ENCODE peak calls at places on chromosomes 2 and 18, in four cellular contexts. P is PC-3, S is breast epithelium, O is lower lobe of right lung. T is an unnamed sample.

GRCh38 chr2:112765251-112765650 is 842 bp upstream of the CKAP2L start:
- DNase-seq in P (peak), S (no peak), O (no peak), T (no peak)

GRCh38 chr2:174914894-174915760 is 90.1 kb downstream of the CHN1 start:
- DNase-seq in P (no peak), S (no peak), O (no peak), T (no peak)

GRCh38 chr2:20157606-20157970 is 67.3 kb downstream of the SDC1 start:
- DNase-seq in P (no peak), S (no peak), O (no peak), T (no peak)

GRCh38 chr18:24914685-24915267 is 437.2 kb downstream of the ZNF521 start:
- DNase-seq in P (no peak), S (no peak), O (no peak), T (no peak)

GRCh38 chr2:25824216-25824615 is 54.1 kb downstream of the ASXL2 start:
- DNase-seq in P (no peak), S (no peak), O (no peak), T (no peak)

GRCh38 chr2:112588611-112589045 is 4.2 kb downstream of the CHCHD5 start:
- DNase-seq in P (no peak), S (peak), O (no peak), T (no peak)

GRCh38 chr18:68604256-68604655 is 110.7 kb downstream of the TMX3 start:
- DNase-seq in P (no peak), S (no peak), O (no peak), T (no peak)

GRCh38 chr2:127011136-127011740 is 95.7 kb downstream of the BIN1 start:
- DNase-seq in P (no peak), S (no peak), O (no peak), T (no peak)

GRCh38 chr2:232903989-232904388 is 33.9 kb downstream of the SNORC start:
- DNase-seq in P (no peak), S (no peak), O (no peak), T (no peak)

GRCh38 chr2:206276169-206276927 is 1.9 kb downstream of the ZDBF2 start:
- DNase-seq in P (no peak), S (no peak), O (no peak), T (no peak)

GRCh38 chr2:19835818-19836281 is 65.9 kb downstream of the TTC32 start:
- DNase-seq in P (no peak), S (peak), O (no peak), T (no peak)

GRCh38 chr18:54671291-54671881 is 80.3 kb downstream of the DYNAP start:
- DNase-seq in P (peak), S (no peak), O (no peak), T (peak)

GRCh38 chr2:121219866-121220265 is 65.1 kb downstream of the TFCP2L1 start:
- DNase-seq in P (no peak), S (no peak), O (no peak), T (no peak)

GRCh38 chr2:56248965-56249742 is 65.4 kb downstream of the CCDC85A start:
- DNase-seq in P (no peak), S (no peak), O (no peak), T (no peak)

GRCh38 chr2:20213651-20214565 is 11.0 kb downstream of the SDC1 start:
- DNase-seq in P (no peak), S (no peak), O (peak), T (no peak)

GRCh38 chr2:219245899-219246230 is 586 bp downstream of the STK16 start:
- DNase-seq in P (no peak), S (no peak), O (no peak), T (peak)

GRCh38 chr18:26468931-26469340 is 79.4 kb downstream of the KCTD1 start:
- DNase-seq in P (peak), S (no peak), O (no peak), T (no peak)

GRCh38 chr2:241836257-241836656 is 22.4 kb downstream of the PDCD1 start:
- DNase-seq in P (no peak), S (no peak), O (no peak), T (no peak)

GRCh38 chr2:137093116-137093515 is 327.8 kb downstream of the THSD7B start:
- DNase-seq in P (no peak), S (no peak), O (no peak), T (no peak)

GRCh38 chr2:137091704-137092103 is 326.4 kb downstream of the THSD7B start:
- DNase-seq in P (no peak), S (no peak), O (no peak), T (no peak)

GRCh38 chr2:137096187-137096586 is 330.8 kb downstream of the THSD7B start:
- DNase-seq in P (no peak), S (no peak), O (no peak), T (no peak)

DNA sequence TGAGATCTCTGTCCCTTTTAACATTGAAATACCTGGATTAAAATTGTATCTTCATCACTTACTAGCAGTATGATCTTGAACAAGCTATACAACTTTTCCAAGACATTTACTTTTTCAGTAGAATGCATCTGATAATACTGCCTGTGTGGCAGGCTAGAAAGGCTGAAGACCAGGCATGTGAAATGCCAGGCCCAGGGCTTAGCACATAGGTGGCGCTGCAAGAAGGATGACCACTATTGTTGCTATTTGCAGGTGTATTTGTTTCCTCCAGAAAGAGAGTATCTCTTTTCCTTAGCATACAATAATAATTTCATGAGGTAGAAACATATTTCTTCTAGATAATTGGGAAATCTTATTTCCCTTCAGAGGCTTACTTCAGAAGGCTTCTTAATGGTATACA is 331.3 kb downstream of the THSD7B start:
- DNase-seq in P (peak), S (no peak), O (no peak), T (no peak)
- TF ChIP-seq CTCF in P (peak), S (no peak), O (no peak), T (no peak)

DNA sequence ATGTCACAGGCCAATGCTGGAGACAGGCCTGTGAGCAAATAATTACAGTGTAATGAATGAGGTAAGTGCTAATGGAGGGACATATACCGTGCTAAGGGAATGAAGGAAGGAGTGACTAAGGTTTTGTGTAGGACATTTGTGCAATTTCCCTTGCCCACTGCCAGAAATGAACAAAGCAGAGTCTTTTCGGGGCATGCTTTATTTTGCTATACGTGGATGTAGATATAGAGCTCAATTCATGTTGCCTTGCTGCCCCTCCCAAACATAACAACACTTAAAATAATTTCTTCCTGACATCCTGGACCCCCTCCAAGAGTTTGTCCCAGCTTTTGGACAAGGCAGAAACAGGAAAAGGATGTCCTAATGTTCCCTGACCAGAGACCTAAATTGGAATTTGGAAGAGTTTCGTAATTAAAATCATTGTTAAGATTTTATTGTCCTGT is 23.7 kb upstream of the CD28 start:
- DNase-seq in P (no peak), S (no peak), O (no peak), T (peak)
- H3K27ac ChIP-seq in P (no peak), S (peak), O (peak), T (peak)

GRCh38 chr2:73939419-73939818 is 12.7 kb downstream of the DGUOK start:
- DNase-seq in P (peak), S (no peak), O (peak), T (peak)
- TF ChIP-seq CTCF in P (peak), S (no peak), O (peak), T (peak)

DNA sequence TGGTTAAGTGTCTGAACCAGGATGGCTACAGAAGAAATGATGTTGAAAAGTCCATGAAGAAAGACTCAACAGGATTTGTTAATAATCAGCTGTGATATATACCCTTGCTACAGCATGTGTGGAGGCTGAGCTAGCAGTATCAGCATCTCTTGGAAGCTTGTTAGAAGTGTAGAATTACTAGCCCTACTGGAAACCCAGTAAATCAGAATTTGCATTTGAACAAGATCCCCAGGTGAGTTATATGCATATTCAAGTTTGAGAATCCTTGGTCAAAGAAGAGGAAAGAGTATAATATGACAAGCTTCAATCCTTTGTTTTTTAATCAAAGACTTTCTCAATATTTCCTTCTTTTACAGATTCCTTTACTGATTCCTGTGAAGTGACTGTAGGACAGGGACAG is 109.0 kb upstream of the KCNJ3 start:
- DNase-seq in P (no peak), S (no peak), O (no peak), T (no peak)
- H3K27ac ChIP-seq in P (no peak), S (no peak), O (no peak), T (no peak)

GRCh38 chr2:28150994-28151393 is 241.7 kb upstream of the FOSL2 start:
- DNase-seq in P (no peak), S (no peak), O (no peak), T (no peak)

GRCh38 chr2:28155071-28155470 is 237.6 kb upstream of the FOSL2 start:
- DNase-seq in P (no peak), S (no peak), O (no peak), T (no peak)

GRCh38 chr2:28152585-28153284 is 239.9 kb upstream of the FOSL2 start:
- DNase-seq in P (no peak), S (no peak), O (no peak), T (no peak)

GRCh38 chr2:28153851-28154250 is 238.8 kb upstream of the FOSL2 start:
- DNase-seq in P (no peak), S (no peak), O (no peak), T (no peak)

GRCh38 chr2:28155627-28156026 is 237.0 kb upstream of the FOSL2 start:
- DNase-seq in P (peak), S (no peak), O (no peak), T (no peak)
- TF ChIP-seq CTCF in P (peak), S (peak), O (peak), T (peak)

DNA sequence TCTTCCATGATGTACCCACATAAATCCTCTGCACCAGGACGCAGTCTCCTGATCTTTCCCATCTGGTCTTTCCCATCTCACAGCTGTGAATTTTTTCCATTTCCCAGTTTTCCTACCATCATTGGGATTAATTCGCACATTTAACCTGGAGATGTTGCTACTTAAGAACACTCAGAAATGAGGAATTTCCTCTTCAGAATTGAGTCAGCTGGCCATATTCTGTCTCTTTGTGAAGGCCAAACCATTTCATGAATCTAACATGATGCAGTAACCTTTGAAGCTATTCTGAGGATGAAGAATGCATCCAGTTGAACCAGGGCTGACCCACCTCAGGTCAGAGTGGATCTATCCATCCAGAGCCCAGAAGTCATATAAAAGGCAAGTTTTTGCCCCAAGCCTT is 326.8 kb downstream of the SETBP1 start:
- DNase-seq in P (no peak), S (no peak), O (no peak), T (no peak)
- H3K27ac ChIP-seq in P (no peak), S (no peak), O (no peak), T (no peak)

DNA sequence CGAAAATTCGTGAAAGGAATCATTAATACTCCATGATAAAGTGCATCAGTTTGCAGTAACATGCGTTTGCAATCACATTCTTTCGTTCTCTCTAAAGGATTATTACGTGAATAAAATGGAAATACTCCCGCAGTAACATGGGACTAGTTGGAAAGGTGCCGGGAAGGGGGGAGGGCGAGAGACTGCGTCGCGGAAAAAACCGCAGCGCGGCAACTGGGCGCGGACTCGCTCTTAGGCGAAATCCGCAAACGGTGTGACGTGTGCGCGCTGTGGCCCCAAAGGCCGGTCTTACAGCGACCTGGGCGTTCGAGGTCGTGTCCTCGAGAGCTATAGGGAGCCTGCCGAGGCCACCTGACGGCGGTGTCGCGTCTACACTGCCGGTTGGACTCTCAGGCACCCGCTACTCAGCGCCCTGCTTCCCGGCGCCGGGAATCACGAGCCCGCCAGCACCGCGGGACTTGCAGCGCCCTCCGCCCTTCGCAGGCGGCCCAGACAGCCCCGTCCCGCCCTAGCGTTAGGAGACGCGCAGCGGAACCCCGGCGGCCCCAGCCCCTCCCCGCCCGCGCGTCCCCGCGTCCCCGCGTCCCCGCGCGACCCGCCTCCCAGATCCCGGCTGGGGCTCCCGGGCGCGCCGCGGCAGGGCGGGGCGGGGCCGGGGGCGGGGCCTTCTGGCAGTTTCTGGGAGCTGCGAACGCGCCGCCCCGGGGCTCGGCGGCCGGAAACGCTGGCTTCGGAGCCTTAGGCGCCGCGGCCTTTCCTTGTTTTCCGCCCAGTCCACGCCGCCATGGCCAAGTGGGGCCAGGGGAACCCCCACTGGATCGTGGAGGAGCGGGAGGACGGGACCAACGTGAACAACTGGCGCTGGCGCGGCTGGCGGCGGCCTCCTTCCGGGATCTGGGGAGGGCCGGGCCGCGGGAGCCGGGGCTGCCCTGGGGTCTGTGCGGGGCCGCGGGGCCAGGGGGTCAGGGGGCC is 15.1 kb downstream of the C2orf74 start:
- DNase-seq in P (peak), S (peak), O (peak), T (peak)
- TF ChIP-seq CTCF in P (peak), S (no peak), O (no peak), T (no peak)

DNA sequence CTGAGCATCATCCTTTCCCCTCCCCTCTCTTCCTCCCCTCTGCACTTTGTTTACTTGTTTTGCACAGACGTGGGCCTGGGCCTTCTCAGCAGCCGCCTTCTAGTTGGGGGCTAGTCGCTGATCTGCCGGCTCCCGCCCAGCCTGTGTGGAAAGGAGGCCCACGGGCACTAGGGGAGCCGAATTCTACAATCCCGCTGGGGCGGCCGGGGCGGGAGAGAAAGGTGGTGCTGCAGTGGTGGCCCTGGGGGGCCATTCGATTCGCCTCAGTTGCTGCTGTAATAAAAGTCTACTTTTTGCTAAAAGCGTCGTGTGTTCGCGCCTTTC is 261 bp upstream of the KRTCAP3 start:
- DNase-seq in P (no peak), S (no peak), O (no peak), T (no peak)
- H3K27ac ChIP-seq in P (no peak), S (peak), O (peak), T (peak)

GRCh38 chr18:79826966-79827365 is 29.2 kb downstream of the KCNG2 start:
- DNase-seq in P (no peak), S (no peak), O (no peak), T (no peak)
- TF ChIP-seq CTCF in P (peak), S (no peak), O (no peak), T (no peak)

GRCh38 chr2:225028572-225028971 is 13.7 kb downstream of the DOCK10 start:
- DNase-seq in P (no peak), S (no peak), O (no peak), T (no peak)

GRCh38 chr2:225032249-225032648 is 10.0 kb downstream of the DOCK10 start:
- DNase-seq in P (no peak), S (no peak), O (no peak), T (no peak)

GRCh38 chr2:225030893-225031292 is 11.4 kb downstream of the DOCK10 start:
- DNase-seq in P (no peak), S (no peak), O (no peak), T (no peak)

GRCh38 chr2:225031599-225031998 is 10.7 kb downstream of the DOCK10 start:
- DNase-seq in P (no peak), S (no peak), O (no peak), T (no peak)

GRCh38 chr2:225030089-225030653 is 12.1 kb downstream of the DOCK10 start:
- DNase-seq in P (no peak), S (no peak), O (no peak), T (no peak)
- H3K27ac ChIP-seq in P (no peak), S (no peak), O (no peak), T (no peak)